ENCODE peak calls at places on chromosomes 6 and 20, in five cellular contexts. I is left lung; O is ovary; D is CD4-positive, CD25-positive, alpha-beta regulatory T cell; U is IMR-90. K is an unnamed sample.

GRCh38 chr6:149888113-149888512 is 9.8 kb downstream of the RAET1E start:
- DNase-seq in O (no peak), U (no peak), D (no peak), I (no peak), K (no peak)

GRCh38 chr6:34657307-34657978 is 39.1 kb downstream of the ILRUN start:
- DNase-seq in D (no peak), O (no peak), I (no peak), U (peak; percentile 89), K (no peak)

GRCh38 chr20:36465109-36466080 is 75.9 kb upstream of the MYL9 start:
- DNase-seq in D (no peak), I (no peak), U (peak; percentile 88), O (peak; percentile 36), K (no peak)

GRCh38 chr6:31157543-31158139 is at the start of gene CCHCR1:
- DNase-seq in D (no peak), U (no peak), I (no peak), O (no peak), K (no peak)

GRCh38 chr6:166282394-166283032 is 25.7 kb downstream of the PRR18 start:
- DNase-seq in U (no peak), D (no peak), I (no peak), O (no peak), K (no peak)

GRCh38 chr20:23159256-23159922 is 73.3 kb upstream of the CD93 start:
- DNase-seq in D (no peak), I (peak; percentile 67), O (no peak), U (no peak), K (no peak)

GRCh38 chr20:21656299-21657067 is 49.0 kb upstream of the PAX1 start:
- DNase-seq in I (no peak), D (no peak), U (no peak), O (no peak), K (no peak)

GRCh38 chr20:34713194-34713943 is 9.2 kb downstream of the TP53INP2 start:
- DNase-seq in D (no peak), I (no peak), O (no peak), U (peak; percentile 100), K (no peak)

GRCh38 chr6:47426524-47427302 is 50.9 kb upstream of the CD2AP start:
- DNase-seq in I (no peak), O (no peak), U (no peak), D (no peak), K (no peak)

GRCh38 chr6:24648276-24648675 is 2.3 kb upstream of the KIAA0319 start:
- DNase-seq in U (no peak), D (no peak), I (no peak), O (no peak), K (no peak)

GRCh38 chr20:46134716-46135115 is 16.6 kb downstream of the CD40 start:
- DNase-seq in U (no peak), D (no peak), I (no peak), O (no peak), K (no peak)
- H3K27me3 ChIP-seq in U (peaks cover 49% of the 10 kb centered on the region), D (peaks cover 5% of the 10 kb centered on the region), I (no peaks in the 10 kb centered on the region), O (no peaks in the 10 kb centered on the region), K (peaks cover 34% of the 10 kb centered on the region)

GRCh38 chr6:103000686-103001085 is 1607.2 kb downstream of the GRIK2 start:
- DNase-seq in I (no peak), O (no peak), D (no peak), U (no peak), K (no peak)
- H3K27ac ChIP-seq in I (no peak overlapping the region), O (no peak overlapping the region), D (no peak overlapping the region), U (no peak overlapping the region), K (no peak overlapping the region)

GRCh38 chr20:31239139-31239538 is 18.3 kb upstream of the DEFB115 start:
- DNase-seq in U (no peak), O (no peak), I (no peak), D (no peak), K (no peak)
- H3K9me3 ChIP-seq in U (peaks cover 29% of the 10 kb centered on the region), O (no peaks in the 10 kb centered on the region), I (no peaks in the 10 kb centered on the region), D (peaks cover 86% of the 10 kb centered on the region), K (peaks cover 85% of the 10 kb centered on the region)

GRCh38 chr20:45309075-45309474 is 976 bp upstream of the MATN4 start:
- DNase-seq in D (no peak), I (no peak), U (no peak), O (no peak), K (no peak)

GRCh38 chr20:45313943-45314342 is 5.8 kb upstream of the MATN4 start:
- DNase-seq in U (no peak), O (no peak), I (no peak), D (no peak), K (no peak)

GRCh38 chr20:45313065-45313695 is 5.1 kb upstream of the MATN4 start:
- DNase-seq in U (no peak), D (no peak), O (no peak), I (no peak), K (no peak)

GRCh38 chr20:45311589-45312211 is 3.6 kb upstream of the MATN4 start:
- DNase-seq in U (peak; percentile 42), I (peak; percentile 49), O (peak; percentile 32), D (peak; percentile 40), K (peak; percentile 48)

DNA sequence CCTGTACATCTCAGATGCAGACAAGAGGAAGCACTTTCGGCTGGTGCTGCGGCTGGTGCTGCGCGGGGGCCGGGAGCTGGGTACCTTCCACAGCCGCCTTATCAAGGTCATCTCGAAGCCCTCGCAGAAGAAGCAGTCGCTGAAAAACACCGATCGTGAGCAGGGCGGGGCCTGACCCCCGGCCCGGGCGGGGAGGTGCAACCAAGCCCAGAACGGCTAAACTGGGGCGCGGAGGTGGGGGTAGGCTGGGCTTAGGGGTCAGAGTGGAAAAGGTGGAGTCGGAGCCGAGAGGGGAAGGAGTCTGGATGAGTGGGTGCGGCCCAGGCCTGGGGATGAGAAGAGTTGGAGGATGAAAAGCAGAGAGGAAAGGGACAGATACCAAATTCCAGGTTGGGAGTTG is 4.1 kb upstream of the MATN4 start:
- DNase-seq in O (no peak), I (no peak), U (no peak), D (no peak), K (no peak)
- H3K27me3 ChIP-seq in O (no peaks in the 10 kb centered on the region), I (peaks cover 29% of the 10 kb centered on the region), U (peaks cover 39% of the 10 kb centered on the region), D (peaks cover 4% of the 10 kb centered on the region), K (peaks cover 37% of the 10 kb centered on the region)

GRCh38 chr6:17721671-17722070 is 14.9 kb upstream of the NUP153 start:
- DNase-seq in O (no peak), U (no peak), D (no peak), I (no peak), K (no peak)

GRCh38 chr6:17724341-17724740 is 17.6 kb upstream of the NUP153 start:
- DNase-seq in O (no peak), D (no peak), I (no peak), U (peak; percentile 67), K (no peak)

GRCh38 chr6:17728551-17729222 is 22.0 kb upstream of the NUP153 start:
- DNase-seq in O (no peak), D (no peak), I (no peak), U (no peak), K (no peak)

GRCh38 chr6:17729223-17730077 is 22.7 kb upstream of the NUP153 start:
- DNase-seq in U (no peak), D (no peak), I (no peak), O (no peak), K (no peak)

DNA sequence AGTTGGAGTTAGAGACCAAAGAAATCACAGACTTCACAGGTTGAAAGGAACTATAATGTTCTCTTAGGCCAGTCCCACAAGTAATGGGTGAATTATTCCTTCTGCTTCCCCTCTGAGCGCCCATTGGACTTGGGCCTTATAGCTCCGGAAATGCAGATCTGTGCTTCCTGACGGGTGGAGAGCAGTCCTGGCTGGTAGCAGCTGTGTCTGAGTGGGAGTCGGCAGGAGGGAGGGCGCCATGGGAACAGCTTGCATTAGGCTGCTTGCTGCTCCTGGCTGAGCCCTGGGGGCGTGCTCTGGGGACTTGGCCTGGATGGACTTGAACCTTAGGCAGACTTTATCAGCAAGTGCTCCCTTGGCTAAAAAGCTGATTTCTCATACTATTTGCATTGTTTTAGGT is 18.4 kb upstream of the NUP153 start:
- DNase-seq in I (no peak), U (peak; percentile 59), O (peak; percentile 40), D (no peak), K (no peak)
- H3K27ac ChIP-seq in I (no peak overlapping the region), U (no peak overlapping the region), O (no peak overlapping the region), D (no peak overlapping the region), K (no peak overlapping the region)

GRCh38 chr6:26646074-26646473 is 13.5 kb downstream of the ZNF322 start:
- DNase-seq in D (no peak), O (no peak), I (no peak), U (no peak), K (no peak)
- H3K9me3 ChIP-seq in D (peaks cover 53% of the 10 kb centered on the region), O (no peaks in the 10 kb centered on the region), I (no peaks in the 10 kb centered on the region), U (peaks cover 16% of the 10 kb centered on the region), K (peaks cover 14% of the 10 kb centered on the region)